ENCODE peak calls at places on chromosomes 5 and 9, in six cellular contexts. P is PC-3, M is fibroblast of lung, V is Karpas-422, U is IMR-90, Q is PC-9. W is an unnamed sample.
A peak's percentile ranks its signal among the peaks of the same experiment; 100 is the strongest.

GRCh38 chr9:124527781-124528180 is 20.6 kb upstream of the NR5A1 start:
- DNase-seq in P (peak; percentile 10), Q (peak; percentile 73), M (peak; percentile 14), U (peak; percentile 63), V (peak; percentile 37), W (no peak)

GRCh38 chr5:134125195-134126015 is 10.9 kb downstream of the TCF7 start:
- DNase-seq in U (peak; percentile 96), P (peak; percentile 91), M (peak; percentile 92), Q (peak; percentile 77), V (no peak), W (no peak)

GRCh38 chr5:164296603-164297080 is 791.2 kb downstream of the MAT2B start:
- DNase-seq in P (no peak), U (peak; percentile 18), V (no peak), Q (no peak), M (peak; percentile 42), W (no peak)

GRCh38 chr9:759541-759940 is 82.0 kb upstream of the DMRT1 start:
- DNase-seq in M (no peak), P (no peak), V (no peak), U (no peak), Q (no peak), W (no peak)

GRCh38 chr5:135243194-135244191 is 155.5 kb downstream of the MACROH2A1 start:
- DNase-seq in Q (no peak), M (peak; percentile 62), P (no peak), U (no peak), V (no peak), W (peak; percentile 2)

GRCh38 chr9:8600914-8601680 is 801.5 kb upstream of the DMAC1 start:
- DNase-seq in V (no peak), M (no peak), U (no peak), P (no peak), Q (no peak), W (no peak)

GRCh38 chr5:141623197-141623596 is 4.4 kb upstream of the DIAPH1 start:
- DNase-seq in P (no peak), V (peak; percentile 51), M (no peak), Q (no peak), U (no peak), W (no peak)

GRCh38 chr5:90949469-90950358 is 391.1 kb downstream of the ADGRV1 start:
- DNase-seq in U (no peak), V (no peak), M (no peak), P (peak; percentile 57), Q (no peak), W (no peak)

GRCh38 chr9:94937214-94937903 is 210.9 kb downstream of the AOPEP start:
- DNase-seq in U (peak; percentile 98), P (peak; percentile 85), Q (peak; percentile 35), V (no peak), M (peak; percentile 96), W (no peak)

GRCh38 chr5:17440766-17441165 is 57.3 kb upstream of the TAF11L2 start:
- DNase-seq in U (no peak), V (no peak), Q (no peak), P (no peak), M (no peak), W (no peak)

GRCh38 chr5:50702615-50703325 is 36.3 kb downstream of the PARP8 start:
- DNase-seq in V (no peak), M (no peak), P (no peak), U (no peak), Q (no peak), W (no peak)

GRCh38 chr9:36968574-36969215 is 65.4 kb downstream of the PAX5 start:
- DNase-seq in V (no peak), Q (no peak), P (no peak), U (no peak), M (no peak), W (no peak)

GRCh38 chr9:133967024-133967741 is 24.9 kb downstream of the VAV2 start:
- DNase-seq in U (no peak), M (no peak), P (peak; percentile 54), V (no peak), Q (peak; percentile 45), W (no peak)

GRCh38 chr5:52886206-52886605 is 98.5 kb downstream of the ITGA1 start:
- DNase-seq in P (no peak), M (no peak), U (no peak), Q (no peak), V (no peak), W (no peak)

GRCh38 chr9:82604947-82605656 is 457.8 kb downstream of the RASEF start:
- DNase-seq in P (no peak), V (no peak), U (peak; percentile 72), Q (no peak), M (peak; percentile 77), W (no peak)

GRCh38 chr5:33229216-33229615 is 211.5 kb upstream of the TARS1 start:
- DNase-seq in U (no peak), P (no peak), V (no peak), M (no peak), Q (no peak), W (no peak)

GRCh38 chr9:137195525-137196220 is 4.9 kb downstream of the TPRN start:
- DNase-seq in Q (peak; percentile 93), V (no peak), U (no peak), P (peak; percentile 51), M (no peak), W (no peak)

GRCh38 chr5:54663876-54664275 is 146.3 kb downstream of the SNX18 start:
- DNase-seq in P (peak; percentile 43), Q (peak; percentile 39), V (no peak), U (peak; percentile 96), M (peak; percentile 96), W (no peak)

GRCh38 chr9:96071245-96072124 is 196.0 kb downstream of the ERCC6L2 start:
- DNase-seq in M (peak; percentile 62), U (peak; percentile 47), P (peak; percentile 40), V (peak; percentile 71), Q (no peak), W (peak; percentile 24)

GRCh38 chr5:141524604-141525597 is 36.0 kb downstream of the PCDHGC5 start:
- DNase-seq in Q (peak; percentile 77), U (peak; percentile 97), P (peak; percentile 88), V (peak; percentile 91), M (peak; percentile 99), W (peak; percentile 36)

GRCh38 chr5:173973614-173973969 is 15.4 kb upstream of the C5orf47 start:
- DNase-seq in U (no peak), Q (no peak), V (no peak), M (no peak), P (peak; percentile 34), W (no peak)

GRCh38 chr9:7293091-7293490 is 506.5 kb downstream of the DMAC1 start:
- DNase-seq in Q (no peak), P (no peak), V (no peak), M (no peak), U (no peak), W (no peak)

GRCh38 chr9:116859763-116860162 is 172.7 kb downstream of the TRIM32 start:
- DNase-seq in M (no peak), V (no peak), P (peak; percentile 65), U (no peak), Q (no peak), W (no peak)

GRCh38 chr5:150356575-150357284 is 767 bp upstream of the TCOF1 start:
- DNase-seq in M (no peak), V (no peak), Q (no peak), P (no peak), U (no peak), W (no peak)

GRCh38 chr5:72649449-72649848 is 142.2 kb upstream of the ZNF366 start:
- DNase-seq in M (no peak), V (peak; percentile 27), P (peak; percentile 63), U (peak; percentile 51), Q (no peak), W (no peak)

GRCh38 chr9:111533099-111533785 is 8.3 kb downstream of the ZNF483 start:
- DNase-seq in P (no peak), V (no peak), M (peak; percentile 6), U (peak; percentile 40), Q (no peak), W (no peak)

GRCh38 chr9:111531716-111532115 is 6.7 kb downstream of the ZNF483 start:
- DNase-seq in U (no peak), P (no peak), Q (no peak), M (no peak), V (no peak), W (no peak)

GRCh38 chr9:111527347-111527746 is 2.4 kb downstream of the ZNF483 start:
- DNase-seq in M (no peak), U (no peak), V (no peak), P (no peak), Q (no peak), W (no peak)

GRCh38 chr9:111525056-111525977 is at the start of gene ZNF483:
- DNase-seq in U (peak; percentile 75), P (peak; percentile 83), Q (peak; percentile 84), V (no peak), M (peak; percentile 77), W (no peak)

DNA sequence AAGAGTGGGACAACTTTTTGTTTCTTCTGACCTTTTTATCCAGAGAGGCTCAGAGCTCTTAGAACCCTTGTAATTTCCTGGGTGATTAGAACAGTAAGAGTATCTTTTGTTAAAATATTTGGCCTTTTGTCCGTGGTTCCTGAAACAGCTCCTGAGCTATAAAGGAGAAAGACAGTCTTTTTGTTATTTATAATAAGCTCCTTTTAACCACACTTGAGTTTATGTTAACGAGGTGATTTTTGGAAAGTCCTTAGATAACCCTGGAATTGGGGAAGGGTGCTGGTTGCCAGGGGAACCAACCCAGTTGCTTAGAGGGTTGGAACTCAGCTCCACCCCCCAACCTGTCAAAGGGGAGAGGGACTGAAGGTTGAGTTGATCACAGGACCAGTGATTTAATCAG is 4.8 kb downstream of the ZNF483 start:
- DNase-seq in V (no peak), P (no peak), Q (no peak), M (no peak), U (no peak), W (no peak)
- H3K9me3 ChIP-seq in V (no peaks in the 10 kb centered on the region), P (no peaks in the 10 kb centered on the region), Q (peaks cover 16% of the 10 kb centered on the region), M (no peaks in the 10 kb centered on the region), U (peaks cover 9% of the 10 kb centered on the region), W (no peaks in the 10 kb centered on the region)

GRCh38 chr5:82386576-82386975 is 108.4 kb upstream of the RPS23 start:
- DNase-seq in M (no peak), Q (no peak), V (no peak), U (no peak), P (no peak), W (no peak)
- H3K4me2 ChIP-seq in M (no peak overlapping the region), Q (no peak overlapping the region), V (no peak overlapping the region), U (no peak overlapping the region), P (peak overlapping the region; percentile 41), W (no peak overlapping the region)

DNA sequence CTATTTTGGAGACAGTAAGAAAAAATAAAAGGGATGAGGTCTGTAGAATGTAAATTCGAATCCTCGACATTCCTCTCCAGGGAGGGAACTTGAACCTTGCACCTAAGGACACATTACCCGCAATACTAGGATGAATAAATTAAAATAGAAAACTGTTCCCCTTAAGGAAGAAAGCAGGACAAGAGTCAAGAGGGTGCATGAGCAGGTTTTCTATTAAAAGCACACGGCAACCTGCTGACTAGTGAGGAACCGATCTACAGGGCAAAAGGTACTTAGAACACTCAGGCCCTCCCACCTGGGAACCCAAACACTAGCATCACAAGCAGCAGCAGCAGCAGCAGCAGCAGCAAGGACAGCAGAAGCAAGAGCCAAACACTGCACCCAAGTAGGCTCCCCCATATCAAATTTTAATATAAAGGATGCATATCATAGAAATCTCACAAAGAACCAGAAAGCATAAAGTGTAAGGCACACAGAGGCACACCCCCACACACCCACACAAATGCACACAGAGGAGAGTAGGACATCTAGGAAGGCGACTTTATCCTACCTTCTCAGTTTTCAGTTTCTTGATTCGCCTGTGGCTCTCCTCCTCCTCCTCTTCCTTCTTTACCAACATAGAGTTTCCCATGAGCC is 2.8 kb downstream of the ZNF608 start:
- DNase-seq in V (no peak), P (no peak), U (no peak), M (no peak), Q (no peak), W (no peak)
- H3K4me3 ChIP-seq in V (peak overlapping the region; percentile 67), P (peak overlapping the region; percentile 59), U (peak overlapping the region; percentile 67), M (peak overlapping the region; percentile 97), Q (no peak overlapping the region), W (no peak overlapping the region)

GRCh38 chr9:113012492-113012891 is 500 bp upstream of the ZNF883 start:
- DNase-seq in P (no peak), V (no peak), U (no peak), Q (no peak), M (no peak), W (no peak)

GRCh38 chr9:113018247-113018646 is 6.3 kb upstream of the ZNF883 start:
- DNase-seq in U (no peak), V (no peak), M (no peak), P (no peak), Q (no peak), W (no peak)
- H3K9me3 ChIP-seq in U (peaks cover 6% of the 10 kb centered on the region), V (no peaks in the 10 kb centered on the region), M (no peaks in the 10 kb centered on the region), P (peaks cover 6% of the 10 kb centered on the region), Q (peaks cover 11% of the 10 kb centered on the region), W (no peaks in the 10 kb centered on the region)

W was measured in DND-41.